ENCODE peak calls at places on chromosomes 6 and 20, in eight cellular contexts. One of them, this sample, is unnamed.

GRCh38 chr6:145352382-145353080 is 382.8 kb downstream of the EPM2A start:
- DNase-seq in thoracic aorta: no peak
- DNase-seq in uterus: no peak
- DNase-seq in heart left ventricle: no peak
- DNase-seq in stomach: no peak
- DNase-seq in heart right ventricle: no peak
- DNase-seq in A549: no peak
- DNase-seq in GM20000: no peak
- DNase-seq in this sample: no peak

GRCh38 chr6:35258858-35259193 is 709 bp upstream of the ZNF76 start:
- DNase-seq in thoracic aorta: no peak
- DNase-seq in uterus: no peak
- DNase-seq in heart left ventricle: no peak
- DNase-seq in stomach: peak; percentile 28
- DNase-seq in heart right ventricle: no peak
- DNase-seq in A549: no peak
- DNase-seq in GM20000: no peak
- DNase-seq in this sample: no peak

GRCh38 chr20:42986143-42986773 is 203.4 kb downstream of the PTPRT start:
- DNase-seq in thoracic aorta: no peak
- DNase-seq in uterus: no peak
- DNase-seq in heart left ventricle: no peak
- DNase-seq in stomach: no peak
- DNase-seq in heart right ventricle: no peak
- DNase-seq in A549: no peak
- DNase-seq in GM20000: no peak
- DNase-seq in this sample: no peak

GRCh38 chr6:84511929-84512328 is 252.5 kb downstream of the TBX18 start:
- DNase-seq in thoracic aorta: no peak
- DNase-seq in uterus: no peak
- DNase-seq in heart left ventricle: no peak
- DNase-seq in stomach: no peak
- DNase-seq in heart right ventricle: no peak
- DNase-seq in A549: no peak
- DNase-seq in GM20000: no peak
- DNase-seq in this sample: no peak

GRCh38 chr6:32073613-32074012 is 35.4 kb downstream of the CYP21A2 start:
- DNase-seq in thoracic aorta: no peak
- DNase-seq in uterus: no peak
- DNase-seq in heart left ventricle: no peak
- DNase-seq in stomach: no peak
- DNase-seq in heart right ventricle: no peak
- DNase-seq in A549: no peak
- DNase-seq in GM20000: no peak
- DNase-seq in this sample: no peak

GRCh38 chr6:17580518-17581048 is 19.5 kb upstream of the FAM8A1 start:
- DNase-seq in thoracic aorta: no peak
- DNase-seq in uterus: peak; percentile 47
- DNase-seq in heart left ventricle: peak; percentile 40
- DNase-seq in stomach: peak; percentile 35
- DNase-seq in heart right ventricle: peak; percentile 31
- DNase-seq in A549: peak; percentile 43
- DNase-seq in GM20000: no peak
- DNase-seq in this sample: no peak

GRCh38 chr20:48647873-48648272 is 179.9 kb downstream of the PREX1 start:
- DNase-seq in thoracic aorta: no peak
- DNase-seq in uterus: no peak
- DNase-seq in heart left ventricle: no peak
- DNase-seq in stomach: no peak
- DNase-seq in heart right ventricle: no peak
- DNase-seq in A549: no peak
- DNase-seq in GM20000: no peak
- DNase-seq in this sample: no peak

GRCh38 chr6:32153835-32154513 is at the start of gene PPT2:
- DNase-seq in thoracic aorta: peak; percentile 75
- DNase-seq in uterus: peak; percentile 94
- DNase-seq in heart left ventricle: peak; percentile 94
- DNase-seq in stomach: peak; percentile 82
- DNase-seq in heart right ventricle: peak; percentile 90
- DNase-seq in A549: peak; percentile 85
- DNase-seq in GM20000: peak; percentile 71
- DNase-seq in this sample: peak; percentile 62

GRCh38 chr6:134446228-134446848 is 128.4 kb upstream of the SGK1 start:
- DNase-seq in thoracic aorta: no peak
- DNase-seq in uterus: no peak
- DNase-seq in heart left ventricle: no peak
- DNase-seq in stomach: no peak
- DNase-seq in heart right ventricle: no peak
- DNase-seq in A549: no peak
- DNase-seq in GM20000: no peak
- DNase-seq in this sample: no peak

GRCh38 chr6:145017516-145017915 is 717.8 kb downstream of the EPM2A start:
- DNase-seq in thoracic aorta: no peak
- DNase-seq in uterus: no peak
- DNase-seq in heart left ventricle: no peak
- DNase-seq in stomach: no peak
- DNase-seq in heart right ventricle: no peak
- DNase-seq in A549: no peak
- DNase-seq in GM20000: no peak
- DNase-seq in this sample: no peak

GRCh38 chr6:113855500-113856010 is 1.6 kb upstream of the MARCKS start:
- DNase-seq in thoracic aorta: no peak
- DNase-seq in uterus: no peak
- DNase-seq in heart left ventricle: peak; percentile 21
- DNase-seq in stomach: no peak
- DNase-seq in heart right ventricle: peak; percentile 30
- DNase-seq in A549: peak; percentile 32
- DNase-seq in GM20000: peak; percentile 47
- DNase-seq in this sample: no peak

GRCh38 chr20:50854512-50855249 is 59.8 kb downstream of the BCAS4 start:
- DNase-seq in thoracic aorta: no peak
- DNase-seq in uterus: no peak
- DNase-seq in heart left ventricle: no peak
- DNase-seq in stomach: no peak
- DNase-seq in heart right ventricle: no peak
- DNase-seq in A549: no peak
- DNase-seq in GM20000: no peak
- DNase-seq in this sample: no peak

GRCh38 chr20:50848341-50848808 is 53.5 kb downstream of the BCAS4 start:
- DNase-seq in thoracic aorta: peak; percentile 21
- DNase-seq in uterus: peak; percentile 33
- DNase-seq in heart left ventricle: peak; percentile 31
- DNase-seq in stomach: peak; percentile 52
- DNase-seq in heart right ventricle: no peak
- DNase-seq in A549: no peak
- DNase-seq in GM20000: no peak
- DNase-seq in this sample: no peak

GRCh38 chr20:50848846-50849673 is 54.2 kb downstream of the BCAS4 start:
- DNase-seq in thoracic aorta: no peak
- DNase-seq in uterus: peak; percentile 30
- DNase-seq in heart left ventricle: no peak
- DNase-seq in stomach: peak; percentile 53
- DNase-seq in heart right ventricle: no peak
- DNase-seq in A549: no peak
- DNase-seq in GM20000: peak; percentile 49
- DNase-seq in this sample: no peak

GRCh38 chr20:50852085-50852484 is 57.2 kb downstream of the BCAS4 start:
- DNase-seq in thoracic aorta: no peak
- DNase-seq in uterus: no peak
- DNase-seq in heart left ventricle: no peak
- DNase-seq in stomach: no peak
- DNase-seq in heart right ventricle: no peak
- DNase-seq in A549: no peak
- DNase-seq in GM20000: no peak
- DNase-seq in this sample: no peak

GRCh38 chr20:50850721-50851286 is 55.9 kb downstream of the BCAS4 start:
- DNase-seq in thoracic aorta: no peak
- DNase-seq in uterus: no peak
- DNase-seq in heart left ventricle: no peak
- DNase-seq in stomach: no peak
- DNase-seq in heart right ventricle: no peak
- DNase-seq in A549: no peak
- DNase-seq in GM20000: no peak
- DNase-seq in this sample: no peak
- TF ChIP-seq CTCF in thoracic aorta: no peak
- TF ChIP-seq CTCF in uterus: no peak
- TF ChIP-seq CTCF in heart left ventricle: no peak
- TF ChIP-seq CTCF in stomach: no peak
- TF ChIP-seq CTCF in heart right ventricle: no peak
- TF ChIP-seq CTCF in A549: no peak
- TF ChIP-seq CTCF in GM20000: no peak
- TF ChIP-seq CTCF in this sample: no peak

GRCh38 chr20:16097788-16098187 is 475.5 kb downstream of the KIF16B start:
- DNase-seq in thoracic aorta: no peak
- DNase-seq in uterus: no peak
- DNase-seq in heart left ventricle: no peak
- DNase-seq in stomach: no peak
- DNase-seq in heart right ventricle: no peak
- DNase-seq in A549: no peak
- DNase-seq in GM20000: no peak
- DNase-seq in this sample: no peak

GRCh38 chr20:16100111-16100510 is 473.1 kb downstream of the KIF16B start:
- DNase-seq in thoracic aorta: no peak
- DNase-seq in uterus: no peak
- DNase-seq in heart left ventricle: no peak
- DNase-seq in stomach: no peak
- DNase-seq in heart right ventricle: no peak
- DNase-seq in A549: no peak
- DNase-seq in GM20000: no peak
- DNase-seq in this sample: no peak

GRCh38 chr20:16096756-16097326 is 476.4 kb downstream of the KIF16B start:
- DNase-seq in thoracic aorta: no peak
- DNase-seq in uterus: no peak
- DNase-seq in heart left ventricle: no peak
- DNase-seq in stomach: no peak
- DNase-seq in heart right ventricle: no peak
- DNase-seq in A549: no peak
- DNase-seq in GM20000: no peak
- DNase-seq in this sample: no peak

GRCh38 chr20:16100767-16101166 is 472.5 kb downstream of the KIF16B start:
- DNase-seq in thoracic aorta: no peak
- DNase-seq in uterus: no peak
- DNase-seq in heart left ventricle: no peak
- DNase-seq in stomach: no peak
- DNase-seq in heart right ventricle: no peak
- DNase-seq in A549: no peak
- DNase-seq in GM20000: no peak
- DNase-seq in this sample: no peak

DNA sequence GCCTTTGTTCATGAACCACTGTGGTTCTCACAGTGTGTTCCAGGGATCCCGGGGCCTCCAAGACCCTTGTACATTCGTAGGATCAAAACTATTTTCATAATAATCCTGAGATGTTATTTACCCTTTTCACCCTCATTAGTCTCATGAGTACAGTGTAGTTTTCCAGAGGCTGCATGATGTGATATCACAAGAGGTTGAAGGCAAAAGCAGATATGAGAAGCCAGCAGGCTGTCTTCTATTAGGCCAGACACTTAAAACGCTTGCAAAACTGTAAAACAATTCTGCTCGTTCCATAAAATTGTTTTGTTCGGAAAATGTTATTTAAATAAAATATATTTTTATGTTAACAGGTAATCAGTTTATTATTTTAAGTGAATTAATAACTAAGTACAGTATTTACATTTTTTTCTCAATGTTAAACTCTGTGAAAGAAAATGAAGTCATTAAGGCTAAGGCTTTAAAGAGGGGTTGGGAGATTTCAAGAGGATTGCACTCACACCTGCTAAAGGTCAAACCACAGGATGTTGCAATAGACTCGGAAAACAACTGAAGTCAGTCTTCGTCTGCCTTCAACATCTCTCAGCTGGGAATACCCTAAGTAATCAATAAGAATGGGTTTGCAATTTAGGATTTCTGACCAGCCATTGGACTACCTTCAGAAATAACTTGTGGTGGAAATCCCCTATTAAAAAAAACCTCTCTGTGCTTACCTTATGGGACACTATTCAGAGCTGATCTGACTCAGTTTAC is 474.2 kb downstream of the KIF16B start:
- DNase-seq in thoracic aorta: no peak
- DNase-seq in uterus: no peak
- DNase-seq in heart left ventricle: no peak
- DNase-seq in stomach: no peak
- DNase-seq in heart right ventricle: no peak
- DNase-seq in A549: no peak
- DNase-seq in GM20000: no peak
- DNase-seq in this sample: no peak
- TF ChIP-seq CTCF in thoracic aorta: no peak
- TF ChIP-seq CTCF in uterus: no peak
- TF ChIP-seq CTCF in heart left ventricle: no peak
- TF ChIP-seq CTCF in stomach: no peak
- TF ChIP-seq CTCF in heart right ventricle: no peak
- TF ChIP-seq CTCF in A549: no peak
- TF ChIP-seq CTCF in GM20000: no peak
- TF ChIP-seq CTCF in this sample: no peak

GRCh38 chr6:158706369-158706982 is 56.6 kb downstream of the SYTL3 start:
- DNase-seq in thoracic aorta: no peak
- DNase-seq in uterus: peak; percentile 58
- DNase-seq in heart left ventricle: peak; percentile 53
- DNase-seq in stomach: peak; percentile 61
- DNase-seq in heart right ventricle: peak; percentile 42
- DNase-seq in A549: peak; percentile 67
- DNase-seq in GM20000: no peak
- DNase-seq in this sample: no peak

GRCh38 chr6:158707826-158708225 is 58.0 kb downstream of the SYTL3 start:
- DNase-seq in thoracic aorta: no peak
- DNase-seq in uterus: no peak
- DNase-seq in heart left ventricle: peak; percentile 43
- DNase-seq in stomach: peak; percentile 64
- DNase-seq in heart right ventricle: no peak
- DNase-seq in A549: no peak
- DNase-seq in GM20000: no peak
- DNase-seq in this sample: no peak

GRCh38 chr6:158709809-158710208 is 60.0 kb downstream of the SYTL3 start:
- DNase-seq in thoracic aorta: no peak
- DNase-seq in uterus: no peak
- DNase-seq in heart left ventricle: no peak
- DNase-seq in stomach: no peak
- DNase-seq in heart right ventricle: no peak
- DNase-seq in A549: no peak
- DNase-seq in GM20000: no peak
- DNase-seq in this sample: no peak

GRCh38 chr6:158707120-158707519 is 57.3 kb downstream of the SYTL3 start:
- DNase-seq in thoracic aorta: no peak
- DNase-seq in uterus: no peak
- DNase-seq in heart left ventricle: peak; percentile 50
- DNase-seq in stomach: peak; percentile 61
- DNase-seq in heart right ventricle: peak; percentile 41
- DNase-seq in A549: peak; percentile 60
- DNase-seq in GM20000: no peak
- DNase-seq in this sample: no peak

GRCh38 chr6:158708239-158708638 is 58.4 kb downstream of the SYTL3 start:
- DNase-seq in thoracic aorta: no peak
- DNase-seq in uterus: peak; percentile 63
- DNase-seq in heart left ventricle: peak; percentile 55
- DNase-seq in stomach: peak; percentile 33
- DNase-seq in heart right ventricle: peak; percentile 59
- DNase-seq in A549: no peak
- DNase-seq in GM20000: no peak
- DNase-seq in this sample: no peak
- TF ChIP-seq CTCF in thoracic aorta: no peak
- TF ChIP-seq CTCF in uterus: no peak
- TF ChIP-seq CTCF in heart left ventricle: no peak
- TF ChIP-seq CTCF in stomach: peak; percentile 8
- TF ChIP-seq CTCF in heart right ventricle: no peak
- TF ChIP-seq CTCF in A549: no peak
- TF ChIP-seq CTCF in GM20000: no peak
- TF ChIP-seq CTCF in this sample: no peak

GRCh38 chr20:219290-220115 is 7.6 kb upstream of the DEFB129 start:
- DNase-seq in thoracic aorta: no peak
- DNase-seq in uterus: no peak
- DNase-seq in heart left ventricle: no peak
- DNase-seq in stomach: no peak
- DNase-seq in heart right ventricle: no peak
- DNase-seq in A549: peak; percentile 49
- DNase-seq in GM20000: peak; percentile 8
- DNase-seq in this sample: no peak
- TF ChIP-seq CTCF in thoracic aorta: no peak
- TF ChIP-seq CTCF in uterus: no peak
- TF ChIP-seq CTCF in heart left ventricle: peak; percentile 53
- TF ChIP-seq CTCF in stomach: no peak
- TF ChIP-seq CTCF in heart right ventricle: no peak
- TF ChIP-seq CTCF in A549: peak; percentile 69
- TF ChIP-seq CTCF in GM20000: peak; percentile 4
- TF ChIP-seq CTCF in this sample: no peak